ENCODE peak calls at places on chromosome 21, in seven cellular contexts. M is nephron progenitor cell, N is adrenal gland, V is epithelial cell of proximal tubule, C is epithelial cell of esophagus, H is psoas muscle, F is lower leg skin. J is an unnamed sample.

GRCh38 chr21:15051652-15052554 is 12.9 kb downstream of the NRIP1 start:
- DNase-seq in M (no peak), N (no peak), V (no peak), C (no peak), H (no peak), F (no peak), J (no peak)

GRCh38 chr21:42988234-42988965 is 14.0 kb downstream of the PKNOX1 start:
- DNase-seq in M (peak; percentile 10), N (no peak), V (no peak), C (no peak), H (no peak), F (no peak), J (no peak)

GRCh38 chr21:36785615-36786014 is 86.7 kb downstream of the SIM2 start:
- DNase-seq in M (no peak), N (no peak), V (no peak), C (no peak), H (no peak), F (no peak), J (no peak)

GRCh38 chr21:45875881-45876280 is 105.7 kb upstream of the COL6A1 start:
- DNase-seq in M (no peak), N (no peak), V (no peak), C (no peak), H (no peak), F (no peak), J (no peak)

GRCh38 chr21:35002879-35003722 is 46.0 kb downstream of the RUNX1 start:
- DNase-seq in M (no peak), N (no peak), V (no peak), C (no peak), H (no peak), F (no peak), J (no peak)

GRCh38 chr21:35525443-35525842 is 476.3 kb upstream of the RUNX1 start:
- DNase-seq in M (no peak), N (no peak), V (no peak), C (peak; percentile 13), H (no peak), F (no peak), J (no peak)

GRCh38 chr21:36338975-36339374 is 19.0 kb downstream of the MORC3 start:
- DNase-seq in M (no peak), N (no peak), V (no peak), C (no peak), H (no peak), F (no peak), J (no peak)

GRCh38 chr21:28325618-28326017 is 667.1 kb downstream of the LTN1 start:
- DNase-seq in M (no peak), N (no peak), V (no peak), C (peak; percentile 75), H (no peak), F (no peak), J (no peak)

GRCh38 chr21:37145635-37146111 is 72.6 kb downstream of the TTC3 start:
- DNase-seq in M (no peak), N (no peak), V (no peak), C (peak; percentile 81), H (no peak), F (no peak), J (no peak)

GRCh38 chr21:36704281-36704957 is 5.5 kb downstream of the SIM2 start:
- DNase-seq in M (no peak), N (no peak), V (no peak), C (no peak), H (no peak), F (peak; percentile 81), J (no peak)

GRCh38 chr21:24852610-24853195 is 754.6 kb downstream of the MRPL39 start:
- DNase-seq in M (no peak), N (no peak), V (no peak), C (no peak), H (no peak), F (no peak), J (no peak)

GRCh38 chr21:26732442-26733221 is 112.6 kb downstream of the ADAMTS1 start:
- DNase-seq in M (peak; percentile 61), N (peak; percentile 55), V (no peak), C (peak; percentile 52), H (peak; percentile 58), F (no peak), J (peak; percentile 55)

GRCh38 chr21:43287974-43288755 is 119.4 kb downstream of the CRYAA start:
- DNase-seq in M (no peak), N (no peak), V (no peak), C (no peak), H (no peak), F (no peak), J (no peak)

GRCh38 chr21:46622226-46622625 is 13.2 kb upstream of the PRMT2 start:
- DNase-seq in M (no peak), N (no peak), V (no peak), C (no peak), H (peak; percentile 62), F (no peak), J (peak; percentile 49)

GRCh38 chr21:35234725-35235124 is 185.6 kb upstream of the RUNX1 start:
- DNase-seq in M (no peak), N (no peak), V (no peak), C (no peak), H (no peak), F (no peak), J (no peak)

GRCh38 chr21:36135391-36136094 is 664 bp downstream of the CBR3 start:
- DNase-seq in M (peak; percentile 52), N (peak; percentile 49), V (no peak), C (peak; percentile 86), H (peak; percentile 88), F (peak; percentile 92), J (peak; percentile 50)

GRCh38 chr21:41863439-41863740 is 15.8 kb downstream of the PRDM15 start:
- DNase-seq in M (no peak), N (no peak), V (no peak), C (no peak), H (no peak), F (no peak), J (no peak)

GRCh38 chr21:46581780-46582307 is 23.0 kb downstream of the S100B start:
- DNase-seq in M (no peak), N (no peak), V (no peak), C (no peak), H (no peak), F (peak; percentile 67), J (no peak)

GRCh38 chr21:41390043-41390639 is 28.3 kb downstream of the MX2 start:
- DNase-seq in M (no peak), N (no peak), V (no peak), C (no peak), H (no peak), F (peak; percentile 66), J (no peak)

GRCh38 chr21:41217656-41218380 is 49.9 kb downstream of the BACE2 start:
- DNase-seq in M (peak; percentile 25), N (no peak), V (no peak), C (no peak), H (no peak), F (no peak), J (no peak)

GRCh38 chr21:41429925-41430491 is 4.0 kb downstream of the MX1 start:
- DNase-seq in M (no peak), N (no peak), V (no peak), C (no peak), H (no peak), F (no peak), J (no peak)

GRCh38 chr21:42846221-42846620 is 33.1 kb downstream of the WDR4 start:
- DNase-seq in M (no peak), N (peak; percentile 4), V (no peak), C (no peak), H (no peak), F (peak; percentile 20), J (no peak)

GRCh38 chr21:19245188-19245580 is 841.6 kb upstream of the TMPRSS15 start:
- DNase-seq in M (no peak), N (no peak), V (no peak), C (no peak), H (peak; percentile 35), F (peak; percentile 40), J (no peak)

DNA sequence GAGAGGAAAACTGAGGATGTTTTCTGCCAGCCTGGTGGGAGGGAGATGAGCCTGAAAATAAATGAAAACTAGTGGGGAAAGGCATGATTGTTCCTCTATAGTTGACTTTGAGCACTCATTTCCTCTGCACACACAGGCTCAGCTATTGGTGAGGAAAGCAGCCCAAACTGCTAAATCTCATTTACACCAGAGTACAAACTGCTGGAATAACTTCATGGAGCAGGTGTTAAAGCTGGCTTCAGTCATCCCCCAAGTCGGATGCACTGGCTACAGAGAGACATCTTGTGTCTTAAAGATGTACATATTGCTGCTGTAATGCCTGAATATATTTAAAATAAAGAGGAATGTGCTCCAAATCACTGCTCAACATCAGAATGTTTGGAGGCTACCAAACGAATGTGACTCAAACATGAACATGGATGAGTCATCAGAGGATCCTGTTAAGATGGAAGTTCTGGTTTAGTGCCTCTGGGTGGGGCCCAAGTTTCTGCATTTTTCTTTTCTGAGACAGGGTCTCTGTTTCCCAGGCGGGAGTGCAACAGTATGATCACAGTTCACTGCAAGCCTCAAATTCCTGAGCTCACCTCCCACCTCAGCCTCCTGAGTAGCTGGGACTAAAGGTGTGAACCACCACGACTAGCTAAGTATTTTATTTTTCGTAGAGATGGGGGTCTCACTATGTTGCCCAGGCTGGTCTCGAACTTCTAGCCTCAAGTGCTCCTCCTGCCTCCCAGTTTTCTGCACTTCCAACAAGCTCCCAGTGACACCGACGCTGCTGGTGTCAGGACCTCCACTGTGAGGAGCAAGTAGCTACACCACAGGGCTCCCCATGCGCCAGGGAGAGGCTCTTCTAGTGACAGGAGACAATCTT is 79.0 kb upstream of the KRTAP19-8 start:
- DNase-seq in M (no peak), N (no peak), V (peak; percentile 43), C (peak; percentile 90), H (no peak), F (no peak), J (no peak)
- TF ChIP-seq CTCF in M (no peak), N (no peak), V (no peak), C (peak; percentile 18), H (no peak), F (no peak), J (no peak)

GRCh38 chr21:39726133-39726532 is 18.9 kb upstream of the IGSF5 start:
- DNase-seq in M (no peak), N (no peak), V (no peak), C (no peak), H (no peak), F (no peak), J (no peak)
- TF ChIP-seq CTCF in M (no peak), N (no peak), V (peak; percentile 53), C (no peak), H (no peak), F (no peak), J (no peak)

GRCh38 chr21:38494688-38495087 is 3.6 kb downstream of the ERG start:
- DNase-seq in M (no peak), N (no peak), V (no peak), C (no peak), H (no peak), F (no peak), J (no peak)
- TF ChIP-seq CTCF in M (no peak), N (no peak), V (peak; percentile 10), C (no peak), H (no peak), F (no peak), J (no peak)

DNA sequence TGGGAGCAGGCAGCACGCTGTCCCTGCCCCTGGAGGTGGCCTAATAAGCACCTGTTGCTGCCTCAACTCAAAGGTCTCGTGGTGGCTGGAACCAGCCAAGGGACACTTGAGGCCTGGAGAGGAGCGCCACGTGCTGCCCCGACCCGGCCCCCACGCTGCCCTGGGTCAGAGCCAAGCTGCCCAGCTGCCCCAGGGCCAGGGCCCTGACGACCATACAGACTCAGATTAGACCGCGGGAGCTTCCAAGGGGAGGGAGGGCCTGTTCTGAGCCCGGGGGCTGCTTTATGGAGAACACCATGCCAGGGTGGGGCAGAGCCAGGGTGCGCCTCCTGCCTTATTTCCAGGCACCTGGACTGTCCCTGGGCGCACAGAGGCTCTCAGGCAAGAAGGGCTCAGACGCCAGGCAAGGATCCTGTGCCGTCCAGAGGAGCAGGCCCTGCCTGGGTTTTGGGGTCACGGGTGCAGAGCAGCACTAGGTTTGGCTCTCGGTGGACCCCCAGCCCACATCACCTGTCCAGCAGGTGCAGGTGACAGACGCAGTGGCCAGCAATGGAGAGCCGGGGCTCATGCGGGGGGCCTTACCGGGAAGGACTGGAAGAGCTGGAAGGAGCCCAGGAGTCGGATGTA is 18.6 kb downstream of the KRTAP10-1 start:
- DNase-seq in M (no peak), N (no peak), V (no peak), C (no peak), H (peak; percentile 36), F (no peak), J (no peak)
- TF ChIP-seq CTCF in M (no peak), N (no peak), V (no peak), C (no peak), H (no peak), F (no peak), J (no peak)

J was measured in body of pancreas.